ENCODE peak calls at places on chromosomes 2 and 18, in four cellular contexts. Q is WTC11, V is K562, W is A549. F is an unnamed sample.

GRCh38 chr2:652881-653480 is 24.2 kb downstream of the TMEM18 start:
- DNase-seq in V (no peak), Q (no peak), W (no peak), F (no peak)

GRCh38 chr2:175600024-175600831 is 401.8 kb downstream of the LNPK start:
- DNase-seq in W (no peak), V (no peak), Q (no peak), F (no peak)

GRCh38 chr18:3454365-3455089 is 4.6 kb downstream of the TGIF1 start:
- DNase-seq in Q (peak), W (no peak), V (peak), F (peak)

GRCh38 chr2:159010963-159011362 is 42.5 kb downstream of the TANC1 start:
- DNase-seq in W (no peak), Q (no peak), V (no peak), F (no peak)

GRCh38 chr2:67970071-67970470 is 92.7 kb downstream of the C1D start:
- DNase-seq in W (no peak), V (no peak), Q (no peak), F (no peak)

GRCh38 chr2:112621792-112622527 is 23.8 kb upstream of the SLC20A1 start:
- DNase-seq in V (no peak), W (no peak), Q (no peak), F (no peak)

GRCh38 chr2:47043142-47043890 is 111.8 kb downstream of the STPG4 start:
- DNase-seq in V (no peak), Q (peak), W (peak), F (no peak)

GRCh38 chr18:79625924-79626561 is 53.6 kb upstream of the CTDP1 start:
- DNase-seq in W (no peak), V (no peak), Q (no peak), F (no peak)

GRCh38 chr2:168254158-168254935 is 7.0 kb upstream of the STK39 start:
- DNase-seq in Q (no peak), V (no peak), W (no peak), F (no peak)

DNA sequence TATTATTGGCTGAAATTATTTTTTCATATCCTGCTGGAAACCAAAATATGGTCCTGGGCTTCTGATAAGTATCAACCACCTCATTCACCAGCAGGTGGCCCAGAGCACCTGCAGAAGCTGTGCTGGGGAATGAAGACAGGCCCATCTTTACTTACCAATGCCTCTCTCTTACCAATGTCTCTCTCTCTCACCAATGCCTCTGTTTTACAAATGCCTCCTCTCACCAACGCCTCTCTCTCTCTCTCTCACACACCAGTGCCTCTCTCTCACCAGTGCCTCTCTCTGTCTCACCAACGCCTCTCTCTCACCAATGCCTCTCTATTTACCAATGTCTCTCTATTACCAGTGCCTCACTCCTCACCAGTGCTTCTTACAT is 2.3 kb upstream of the MAL start:
- DNase-seq in W (no peak), V (no peak), Q (no peak), F (no peak)
- TF ChIP-seq ESRRA in W (no peak), V (no peak), Q (no peak), F (no peak)

DNA sequence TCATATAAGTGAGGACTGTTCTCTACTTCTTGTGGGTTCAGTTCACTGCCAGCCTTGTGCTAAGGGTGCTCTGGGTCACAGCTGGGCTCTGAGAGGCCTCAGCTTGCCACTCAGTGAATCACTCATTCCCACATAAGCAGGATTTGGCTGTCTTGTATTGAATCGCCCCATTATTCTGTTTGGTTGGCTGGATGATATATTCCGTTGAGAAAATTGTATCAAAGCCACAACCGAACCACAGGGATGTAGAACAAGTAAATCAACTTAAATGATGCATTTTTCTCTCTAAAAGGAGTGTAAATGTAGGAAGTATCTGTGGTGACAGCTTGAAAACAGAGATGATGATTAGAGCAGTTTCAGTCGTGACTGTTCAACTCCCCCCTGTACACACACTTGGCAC is 39.6 kb downstream of the TTC39C start:
- DNase-seq in Q (no peak), V (no peak), W (no peak), F (no peak)
- TF ChIP-seq ESRRA in Q (no peak), V (no peak), W (no peak), F (no peak)

DNA sequence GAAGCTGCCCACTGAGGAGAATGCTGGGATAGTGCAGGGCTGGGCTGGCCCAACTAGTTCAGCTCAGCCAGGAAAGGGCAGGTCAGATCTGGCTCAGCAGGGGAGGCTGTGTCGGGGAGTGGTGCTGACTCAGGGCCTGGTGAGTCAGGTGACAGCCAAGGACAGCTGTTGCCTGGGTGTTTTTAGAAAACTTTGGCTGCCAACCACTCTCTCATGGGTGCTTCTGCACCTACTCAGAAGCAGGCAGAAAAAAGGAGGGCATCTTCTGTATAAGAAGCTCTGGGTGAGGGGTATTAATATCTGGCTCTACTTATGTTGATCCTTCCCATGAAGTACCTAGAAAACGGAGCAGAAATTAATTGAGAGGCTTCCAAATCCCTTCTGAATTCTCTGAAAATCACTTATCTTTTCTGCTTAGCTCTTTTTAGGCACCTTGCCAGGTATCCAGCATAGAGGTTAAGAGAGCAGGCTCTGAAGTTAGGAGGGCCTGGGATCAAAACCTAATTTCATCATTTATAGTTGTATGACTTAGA is 15.6 kb upstream of the RAB10 start:
- DNase-seq in Q (peak), V (peak), W (peak), F (no peak)
- TF ChIP-seq ESRRA in Q (no peak), V (no peak), W (no peak), F (no peak)

GRCh38 chr2:220887880-220888279 is 684.2 kb downstream of the EPHA4 start:
- DNase-seq in V (no peak), W (no peak), Q (no peak), F (no peak)

GRCh38 chr2:220893411-220893810 is 678.7 kb downstream of the EPHA4 start:
- DNase-seq in Q (no peak), V (no peak), W (no peak), F (no peak)

GRCh38 chr2:220892018-220892634 is 680.0 kb downstream of the EPHA4 start:
- DNase-seq in Q (no peak), V (no peak), W (no peak), F (no peak)

GRCh38 chr2:220894069-220894468 is 678.0 kb downstream of the EPHA4 start:
- DNase-seq in V (no peak), W (no peak), Q (no peak), F (no peak)

GRCh38 chr2:220891405-220891804 is 680.7 kb downstream of the EPHA4 start:
- DNase-seq in V (no peak), Q (no peak), W (peak), F (no peak)
- TF ChIP-seq ESRRA in V (no peak), Q (no peak), W (no peak), F (no peak)

DNA sequence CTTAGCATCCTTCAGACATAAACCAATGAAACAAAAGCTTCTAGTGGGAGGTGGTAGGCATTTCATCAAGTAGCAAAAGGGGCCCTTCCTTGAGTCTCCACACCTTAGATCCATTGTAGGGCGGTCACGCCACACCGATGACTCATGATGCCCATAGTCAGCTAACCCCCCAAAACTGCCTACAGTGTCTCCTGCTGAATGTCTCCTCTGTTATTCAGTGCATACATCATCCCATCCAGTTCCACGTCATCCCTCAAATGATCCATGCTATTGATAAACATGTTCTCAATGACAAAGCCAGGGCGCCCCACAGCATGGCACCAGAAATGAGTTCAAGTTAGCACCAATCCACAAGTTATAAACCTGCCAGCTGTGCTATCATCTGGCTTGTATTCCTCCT is 57.4 kb upstream of the ACKR3 start:
- DNase-seq in Q (no peak), V (no peak), W (no peak), F (no peak)
- TF ChIP-seq ESRRA in Q (no peak), V (no peak), W (no peak), F (no peak)

GRCh38 chr2:108323619-108324018 is 34.9 kb downstream of the SULT1C2 start:
- DNase-seq in V (no peak), Q (no peak), W (no peak), F (no peak)
- TF ChIP-seq ESRRA in V (no peak), Q (no peak), W (no peak), F (no peak)

GRCh38 chr2:145688156-145688555 is 1168.2 kb upstream of the ZEB2 start:
- DNase-seq in V (no peak), Q (no peak), W (no peak), F (no peak)

GRCh38 chr2:145685323-145686050 is 1165.6 kb upstream of the ZEB2 start:
- DNase-seq in Q (no peak), W (no peak), V (no peak), F (no peak)

GRCh38 chr2:145689277-145689676 is 1169.4 kb upstream of the ZEB2 start:
- DNase-seq in V (no peak), W (no peak), Q (no peak), F (no peak)

GRCh38 chr2:145690183-145690582 is 1170.3 kb upstream of the ZEB2 start:
- DNase-seq in W (no peak), Q (no peak), V (no peak), F (no peak)

GRCh38 chr2:145687445-145688104 is 1167.7 kb upstream of the ZEB2 start:
- DNase-seq in Q (no peak), V (no peak), W (no peak), F (no peak)
- TF ChIP-seq ESRRA in Q (no peak), V (no peak), W (no peak), F (no peak)

GRCh38 chr2:11872948-11873269 is 126.5 kb downstream of the LPIN1 start:
- DNase-seq in W (no peak), V (no peak), Q (no peak), F (no peak)
- TF ChIP-seq ESRRA in W (no peak), V (no peak), Q (no peak), F (no peak)

DNA sequence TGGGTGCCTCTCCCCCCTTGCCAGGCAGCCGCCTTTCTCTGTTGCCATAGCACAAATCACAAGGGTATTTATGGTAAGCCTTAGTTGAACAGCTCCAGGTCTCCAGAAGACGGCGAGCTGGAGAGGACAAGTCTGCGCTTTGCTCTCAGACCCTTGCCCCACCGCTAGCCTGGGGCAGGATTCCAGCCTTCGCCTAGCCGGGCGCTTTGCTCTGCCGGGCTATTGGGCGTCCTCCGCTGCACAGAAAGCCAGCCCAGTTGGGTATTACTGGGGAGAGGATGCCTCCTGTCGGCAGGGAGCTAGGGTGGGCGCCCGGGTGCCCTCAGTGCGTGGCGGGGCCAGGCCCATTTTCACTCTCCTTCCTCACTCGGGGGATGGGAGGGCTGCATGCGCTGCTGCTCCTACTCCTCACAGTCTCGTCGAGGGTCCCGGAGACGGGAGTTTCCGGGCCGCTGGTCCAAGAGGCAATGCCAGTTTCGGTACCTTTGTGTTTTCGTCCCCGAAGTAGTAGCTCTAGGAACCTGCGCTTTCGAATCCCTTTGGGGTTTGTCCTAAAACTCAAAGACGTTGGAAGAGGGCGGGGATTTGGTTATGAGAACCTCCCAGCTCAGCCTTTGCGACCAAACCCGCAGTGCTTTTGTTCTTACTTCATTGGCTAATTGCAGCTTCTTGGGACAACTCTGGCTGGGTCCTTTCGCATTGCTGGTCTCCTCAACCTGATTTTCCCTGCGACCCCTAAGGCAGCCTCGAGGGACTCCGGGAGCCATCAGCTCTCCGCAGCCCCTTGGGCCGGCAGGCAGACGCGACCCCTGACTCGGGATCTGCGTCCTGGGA is 3.6 kb upstream of the DLX2 start:
- DNase-seq in V (peak), W (peak), Q (peak), F (no peak)
- TF ChIP-seq ESRRA in V (no peak), W (no peak), Q (no peak), F (no peak)